ENCODE peak calls at places on chromosomes 16 and 17, in eight cellular contexts. One of them, this sample, is unnamed.

GRCh38 chr16:1710811-1711507 is 5.0 kb downstream of the MAPK8IP3 start:
- DNase-seq in stimulated activated CD4-positive, alpha-beta T cell treated with anti-CD3 and anti-CD28 coated beads, Interleukin-1b, Interleukin-23, amount 100 ng/mL, for 1 hour: no peak
- DNase-seq in trophoblast cell: no peak
- DNase-seq in stomach: no peak
- DNase-seq in OCI-M1: no peak
- DNase-seq in astrocyte of the hippocampus: no peak
- DNase-seq in T-helper 2 cell: no peak
- DNase-seq in iris pigment epithelial cell: no peak
- DNase-seq in this sample: no peak

GRCh38 chr16:1002399-1003161 is 21.0 kb downstream of the SOX8 start:
- DNase-seq in iris pigment epithelial cell: peak; percentile 82
- DNase-seq in stomach: peak; percentile 63
- DNase-seq in astrocyte of the hippocampus: peak; percentile 94
- DNase-seq in OCI-M1: peak; percentile 67
- DNase-seq in T-helper 2 cell: peak; percentile 75
- DNase-seq in stimulated activated CD4-positive, alpha-beta T cell treated with anti-CD3 and anti-CD28 coated beads, Interleukin-1b, Interleukin-23, amount 100 ng/mL, for 1 hour: peak; percentile 36
- DNase-seq in trophoblast cell: peak; percentile 67
- DNase-seq in this sample: no peak

GRCh38 chr17:75832164-75832651 is 12.0 kb downstream of the UNC13D start:
- DNase-seq in astrocyte of the hippocampus: peak; percentile 61
- DNase-seq in stimulated activated CD4-positive, alpha-beta T cell treated with anti-CD3 and anti-CD28 coated beads, Interleukin-1b, Interleukin-23, amount 100 ng/mL, for 1 hour: no peak
- DNase-seq in trophoblast cell: no peak
- DNase-seq in stomach: peak; percentile 38
- DNase-seq in T-helper 2 cell: no peak
- DNase-seq in iris pigment epithelial cell: peak; percentile 93
- DNase-seq in OCI-M1: no peak
- DNase-seq in this sample: peak; percentile 71

GRCh38 chr17:17126131-17127110 is 79.7 kb downstream of the PLD6 start:
- DNase-seq in astrocyte of the hippocampus: no peak
- DNase-seq in stimulated activated CD4-positive, alpha-beta T cell treated with anti-CD3 and anti-CD28 coated beads, Interleukin-1b, Interleukin-23, amount 100 ng/mL, for 1 hour: no peak
- DNase-seq in iris pigment epithelial cell: no peak
- DNase-seq in stomach: no peak
- DNase-seq in T-helper 2 cell: no peak
- DNase-seq in OCI-M1: no peak
- DNase-seq in trophoblast cell: no peak
- DNase-seq in this sample: no peak

GRCh38 chr17:2086306-2086705 is 31.4 kb downstream of the HIC1 start:
- DNase-seq in T-helper 2 cell: no peak
- DNase-seq in stomach: no peak
- DNase-seq in iris pigment epithelial cell: no peak
- DNase-seq in stimulated activated CD4-positive, alpha-beta T cell treated with anti-CD3 and anti-CD28 coated beads, Interleukin-1b, Interleukin-23, amount 100 ng/mL, for 1 hour: no peak
- DNase-seq in astrocyte of the hippocampus: no peak
- DNase-seq in trophoblast cell: no peak
- DNase-seq in OCI-M1: no peak
- DNase-seq in this sample: no peak

GRCh38 chr17:63984651-63985386 is 12.1 kb upstream of the SCN4A start:
- DNase-seq in stomach: peak; percentile 30
- DNase-seq in T-helper 2 cell: no peak
- DNase-seq in trophoblast cell: no peak
- DNase-seq in iris pigment epithelial cell: peak; percentile 91
- DNase-seq in stimulated activated CD4-positive, alpha-beta T cell treated with anti-CD3 and anti-CD28 coated beads, Interleukin-1b, Interleukin-23, amount 100 ng/mL, for 1 hour: peak; percentile 31
- DNase-seq in astrocyte of the hippocampus: peak; percentile 83
- DNase-seq in OCI-M1: peak; percentile 35
- DNase-seq in this sample: peak; percentile 58

GRCh38 chr16:11619327-11619851 is 32.7 kb upstream of the LITAF start:
- DNase-seq in stomach: no peak
- DNase-seq in OCI-M1: no peak
- DNase-seq in stimulated activated CD4-positive, alpha-beta T cell treated with anti-CD3 and anti-CD28 coated beads, Interleukin-1b, Interleukin-23, amount 100 ng/mL, for 1 hour: no peak
- DNase-seq in astrocyte of the hippocampus: no peak
- DNase-seq in T-helper 2 cell: no peak
- DNase-seq in trophoblast cell: peak; percentile 78
- DNase-seq in iris pigment epithelial cell: no peak
- DNase-seq in this sample: no peak

GRCh38 chr17:9937164-9937835 is 32.2 kb upstream of the RCVRN start:
- DNase-seq in T-helper 2 cell: no peak
- DNase-seq in stimulated activated CD4-positive, alpha-beta T cell treated with anti-CD3 and anti-CD28 coated beads, Interleukin-1b, Interleukin-23, amount 100 ng/mL, for 1 hour: no peak
- DNase-seq in trophoblast cell: no peak
- DNase-seq in stomach: no peak
- DNase-seq in astrocyte of the hippocampus: peak; percentile 86
- DNase-seq in OCI-M1: no peak
- DNase-seq in iris pigment epithelial cell: peak; percentile 45
- DNase-seq in this sample: no peak

GRCh38 chr17:81917565-81918332 is at the start of gene SIRT7:
- DNase-seq in stimulated activated CD4-positive, alpha-beta T cell treated with anti-CD3 and anti-CD28 coated beads, Interleukin-1b, Interleukin-23, amount 100 ng/mL, for 1 hour: peak; percentile 68
- DNase-seq in trophoblast cell: peak; percentile 58
- DNase-seq in iris pigment epithelial cell: peak; percentile 52
- DNase-seq in OCI-M1: peak; percentile 92
- DNase-seq in astrocyte of the hippocampus: peak; percentile 89
- DNase-seq in T-helper 2 cell: peak; percentile 71
- DNase-seq in stomach: peak; percentile 83
- DNase-seq in this sample: peak; percentile 74

GRCh38 chr17:73362697-73363096 is 50.9 kb upstream of the CDC42EP4 start:
- DNase-seq in iris pigment epithelial cell: no peak
- DNase-seq in stimulated activated CD4-positive, alpha-beta T cell treated with anti-CD3 and anti-CD28 coated beads, Interleukin-1b, Interleukin-23, amount 100 ng/mL, for 1 hour: no peak
- DNase-seq in stomach: no peak
- DNase-seq in astrocyte of the hippocampus: no peak
- DNase-seq in T-helper 2 cell: no peak
- DNase-seq in trophoblast cell: no peak
- DNase-seq in OCI-M1: no peak
- DNase-seq in this sample: no peak

GRCh38 chr17:39144414-39144813 is 7.0 kb downstream of the PLXDC1 start:
- DNase-seq in T-helper 2 cell: no peak
- DNase-seq in trophoblast cell: no peak
- DNase-seq in astrocyte of the hippocampus: peak; percentile 72
- DNase-seq in iris pigment epithelial cell: peak; percentile 69
- DNase-seq in OCI-M1: no peak
- DNase-seq in stomach: peak; percentile 90
- DNase-seq in stimulated activated CD4-positive, alpha-beta T cell treated with anti-CD3 and anti-CD28 coated beads, Interleukin-1b, Interleukin-23, amount 100 ng/mL, for 1 hour: no peak
- DNase-seq in this sample: no peak

GRCh38 chr17:78557598-78558039 is 19.6 kb downstream of the DNAH17 start:
- DNase-seq in stomach: no peak
- DNase-seq in trophoblast cell: peak; percentile 75
- DNase-seq in stimulated activated CD4-positive, alpha-beta T cell treated with anti-CD3 and anti-CD28 coated beads, Interleukin-1b, Interleukin-23, amount 100 ng/mL, for 1 hour: no peak
- DNase-seq in iris pigment epithelial cell: peak; percentile 69
- DNase-seq in astrocyte of the hippocampus: peak; percentile 46
- DNase-seq in OCI-M1: peak; percentile 18
- DNase-seq in T-helper 2 cell: no peak
- DNase-seq in this sample: no peak

GRCh38 chr16:4572715-4573114 is 16.6 kb downstream of the C16orf96 start:
- DNase-seq in astrocyte of the hippocampus: no peak
- DNase-seq in stimulated activated CD4-positive, alpha-beta T cell treated with anti-CD3 and anti-CD28 coated beads, Interleukin-1b, Interleukin-23, amount 100 ng/mL, for 1 hour: no peak
- DNase-seq in iris pigment epithelial cell: no peak
- DNase-seq in OCI-M1: no peak
- DNase-seq in stomach: no peak
- DNase-seq in trophoblast cell: no peak
- DNase-seq in T-helper 2 cell: no peak
- DNase-seq in this sample: no peak

GRCh38 chr17:72465191-72466024 is 344.6 kb downstream of the SOX9 start:
- DNase-seq in iris pigment epithelial cell: peak; percentile 84
- DNase-seq in trophoblast cell: peak; percentile 98
- DNase-seq in astrocyte of the hippocampus: peak; percentile 94
- DNase-seq in stimulated activated CD4-positive, alpha-beta T cell treated with anti-CD3 and anti-CD28 coated beads, Interleukin-1b, Interleukin-23, amount 100 ng/mL, for 1 hour: no peak
- DNase-seq in stomach: peak; percentile 62
- DNase-seq in T-helper 2 cell: no peak
- DNase-seq in OCI-M1: no peak
- DNase-seq in this sample: no peak

GRCh38 chr16:52570495-52571091 is 23.6 kb upstream of the TOX3 start:
- DNase-seq in trophoblast cell: no peak
- DNase-seq in OCI-M1: no peak
- DNase-seq in stomach: no peak
- DNase-seq in T-helper 2 cell: no peak
- DNase-seq in stimulated activated CD4-positive, alpha-beta T cell treated with anti-CD3 and anti-CD28 coated beads, Interleukin-1b, Interleukin-23, amount 100 ng/mL, for 1 hour: no peak
- DNase-seq in astrocyte of the hippocampus: no peak
- DNase-seq in iris pigment epithelial cell: no peak
- DNase-seq in this sample: no peak

GRCh38 chr16:85104821-85105391 is 7.4 kb downstream of the CIBAR2 start:
- DNase-seq in iris pigment epithelial cell: no peak
- DNase-seq in astrocyte of the hippocampus: no peak
- DNase-seq in stimulated activated CD4-positive, alpha-beta T cell treated with anti-CD3 and anti-CD28 coated beads, Interleukin-1b, Interleukin-23, amount 100 ng/mL, for 1 hour: no peak
- DNase-seq in stomach: no peak
- DNase-seq in T-helper 2 cell: no peak
- DNase-seq in OCI-M1: no peak
- DNase-seq in trophoblast cell: no peak
- DNase-seq in this sample: peak; percentile 58

GRCh38 chr17:6701719-6702118 is 11.4 kb downstream of the SLC13A5 start:
- DNase-seq in stimulated activated CD4-positive, alpha-beta T cell treated with anti-CD3 and anti-CD28 coated beads, Interleukin-1b, Interleukin-23, amount 100 ng/mL, for 1 hour: no peak
- DNase-seq in T-helper 2 cell: no peak
- DNase-seq in trophoblast cell: no peak
- DNase-seq in stomach: no peak
- DNase-seq in OCI-M1: peak; percentile 78
- DNase-seq in astrocyte of the hippocampus: peak; percentile 30
- DNase-seq in iris pigment epithelial cell: peak; percentile 21
- DNase-seq in this sample: no peak

GRCh38 chr16:54926166-54926838 is 4.4 kb upstream of the IRX5 start:
- DNase-seq in astrocyte of the hippocampus: peak; percentile 33
- DNase-seq in iris pigment epithelial cell: peak; percentile 78
- DNase-seq in stimulated activated CD4-positive, alpha-beta T cell treated with anti-CD3 and anti-CD28 coated beads, Interleukin-1b, Interleukin-23, amount 100 ng/mL, for 1 hour: no peak
- DNase-seq in T-helper 2 cell: no peak
- DNase-seq in stomach: no peak
- DNase-seq in trophoblast cell: no peak
- DNase-seq in OCI-M1: peak; percentile 23
- DNase-seq in this sample: no peak

GRCh38 chr17:4724655-4725054 is 6.6 kb upstream of the MED11 start:
- DNase-seq in astrocyte of the hippocampus: no peak
- DNase-seq in OCI-M1: peak; percentile 46
- DNase-seq in T-helper 2 cell: no peak
- DNase-seq in iris pigment epithelial cell: no peak
- DNase-seq in trophoblast cell: no peak
- DNase-seq in stimulated activated CD4-positive, alpha-beta T cell treated with anti-CD3 and anti-CD28 coated beads, Interleukin-1b, Interleukin-23, amount 100 ng/mL, for 1 hour: no peak
- DNase-seq in stomach: no peak
- DNase-seq in this sample: no peak

GRCh38 chr16:88914750-88915368 is 48.4 kb upstream of the PABPN1L start:
- DNase-seq in stimulated activated CD4-positive, alpha-beta T cell treated with anti-CD3 and anti-CD28 coated beads, Interleukin-1b, Interleukin-23, amount 100 ng/mL, for 1 hour: no peak
- DNase-seq in stomach: no peak
- DNase-seq in trophoblast cell: no peak
- DNase-seq in OCI-M1: no peak
- DNase-seq in astrocyte of the hippocampus: no peak
- DNase-seq in iris pigment epithelial cell: peak; percentile 24
- DNase-seq in T-helper 2 cell: no peak
- DNase-seq in this sample: no peak

This sample was measured in natural killer cell.